ENCODE peak calls at places on chromosomes 12 and 14, in eight cellular contexts. W is HCT116, D is MM.1S, R is hepatocyte, V is PC-3, U is GM23338, H is neural progenitor cell, L is SK-N-SH. X is an unnamed sample.

GRCh38 chr12:6533653-6534157 is 612 bp upstream of the GAPDH start:
- DNase-seq in U (peak; percentile 94), D (peak; percentile 93), W (peak; percentile 76), V (peak; percentile 83), R (peak; percentile 88), H (peak; percentile 95), L (peak; percentile 87), X (peak; percentile 94)

GRCh38 chr12:16076553-16076952 is 165.4 kb downstream of the DERA start:
- DNase-seq in W (peak; percentile 29), L (peak; percentile 17), R (peak; percentile 41), D (peak; percentile 58), U (peak; percentile 78), V (peak; percentile 66), H (peak; percentile 72), X (peak; percentile 55)

GRCh38 chr12:23662966-23663365 is 286.5 kb downstream of the SOX5 start:
- DNase-seq in V (no peak), H (no peak), W (no peak), R (no peak), U (no peak), D (no peak), L (no peak), X (no peak)

GRCh38 chr14:55416866-55417265 is 5.2 kb upstream of the ATG14 start:
- DNase-seq in W (peak; percentile 53), H (peak; percentile 66), R (peak; percentile 34), U (peak; percentile 80), V (peak; percentile 82), L (no peak), D (peak; percentile 48), X (peak; percentile 24)

GRCh38 chr12:77102691-77103090 is 37.3 kb upstream of the E2F7 start:
- DNase-seq in H (no peak), D (no peak), U (no peak), W (peak; percentile 19), L (no peak), V (peak; percentile 81), R (no peak), X (no peak)

GRCh38 chr14:75915063-75915462 is 66.7 kb downstream of the TGFB3 start:
- DNase-seq in H (no peak), D (no peak), V (no peak), U (no peak), W (no peak), R (no peak), L (no peak), X (no peak)

GRCh38 chr12:16150290-16150689 is 127.2 kb downstream of the SLC15A5 start:
- DNase-seq in L (no peak), H (no peak), U (no peak), W (no peak), D (no peak), R (no peak), V (no peak), X (no peak)

GRCh38 chr14:64823305-64823985 is 56.3 kb downstream of the SPTB start:
- DNase-seq in D (peak; percentile 46), L (peak; percentile 89), W (peak; percentile 38), R (peak; percentile 91), U (peak; percentile 90), H (peak; percentile 86), V (peak; percentile 83), X (peak; percentile 60)

GRCh38 chr12:120649442-120650248 is 9.2 kb downstream of the CABP1 start:
- DNase-seq in D (no peak), H (peak; percentile 68), R (peak; percentile 22), V (no peak), W (no peak), L (peak; percentile 78), U (peak; percentile 40), X (no peak)

GRCh38 chr12:67943295-67943892 is 45.9 kb upstream of the IFNG-AS1 start:
- DNase-seq in V (peak; percentile 90), R (peak; percentile 85), W (peak; percentile 39), L (peak; percentile 48), D (peak; percentile 83), H (peak; percentile 80), U (peak; percentile 80), X (peak; percentile 83)

GRCh38 chr12:117818400-117818799 is 150.4 kb downstream of the KSR2 start:
- DNase-seq in U (no peak), D (no peak), L (no peak), R (no peak), V (peak; percentile 10), W (no peak), H (peak; percentile 71), X (no peak)

GRCh38 chr12:71216725-71217579 is 59.2 kb upstream of the TSPAN8 start:
- DNase-seq in U (peak; percentile 31), W (peak; percentile 55), V (peak; percentile 82), H (peak; percentile 35), R (peak; percentile 41), D (peak; percentile 54), L (peak; percentile 13), X (peak; percentile 15)
- TF ChIP-seq CTCF in U (peak; percentile 78), W (peak; percentile 70), V (peak; percentile 85), H (peak; percentile 57), R (peak; percentile 58), D (peak; percentile 65), L (peak; percentile 54), X (peak; percentile 73)

DNA sequence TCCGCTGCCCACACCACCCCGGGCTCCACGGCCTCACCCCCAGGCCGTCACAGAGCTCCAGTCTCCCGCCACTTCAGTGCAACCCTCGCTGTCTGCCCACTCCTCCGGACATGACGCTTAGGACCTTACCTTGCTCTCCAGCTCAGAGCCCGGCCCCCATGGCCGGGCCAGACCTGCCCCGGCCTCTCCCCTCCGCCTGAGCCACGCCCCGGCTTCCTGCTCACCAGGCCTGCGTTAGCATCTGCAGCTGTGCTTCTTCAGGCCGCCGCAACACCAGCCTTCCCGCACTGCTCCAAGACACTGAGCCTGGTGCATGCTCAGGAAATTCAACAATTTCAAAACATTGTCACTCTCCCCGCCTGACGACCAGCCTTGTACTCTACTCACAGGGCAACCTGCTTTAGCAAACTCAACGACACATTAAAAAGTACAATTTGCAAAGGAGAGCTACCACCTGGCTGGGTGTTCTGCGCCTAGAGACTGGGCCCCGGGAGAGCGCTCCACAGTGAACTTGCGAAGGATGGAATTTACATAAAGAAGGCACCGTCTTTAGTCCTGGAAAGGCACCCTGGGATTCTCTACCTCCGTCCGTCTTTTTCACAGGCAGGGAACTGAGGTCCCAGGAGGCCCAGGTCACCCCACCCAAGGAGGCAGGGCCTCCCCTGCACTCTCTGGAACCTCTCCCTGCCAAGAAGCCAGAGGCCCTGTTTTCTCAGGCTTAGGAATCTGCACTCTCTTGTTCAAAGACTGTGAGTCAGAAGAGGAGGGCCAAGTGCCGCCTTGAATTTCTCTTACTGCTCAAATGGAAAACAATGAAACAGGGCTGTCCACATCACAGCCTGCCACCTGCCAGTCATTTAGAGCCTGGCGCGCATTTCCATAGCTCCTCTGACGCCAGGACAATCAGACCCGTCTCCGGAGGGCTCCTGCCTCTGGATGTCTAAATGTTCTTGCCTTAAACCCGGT is 51.3 kb downstream of the STX2 start:
- DNase-seq in W (no peak), L (no peak), H (peak; percentile 76), R (no peak), U (peak; percentile 79), V (no peak), D (no peak), X (no peak)
- TF ChIP-seq EZH2phosphoT487 in W (no peak), L (no peak), H (no peak), R (no peak), U (no peak), V (no peak), D (no peak), X (no peak)

DNA sequence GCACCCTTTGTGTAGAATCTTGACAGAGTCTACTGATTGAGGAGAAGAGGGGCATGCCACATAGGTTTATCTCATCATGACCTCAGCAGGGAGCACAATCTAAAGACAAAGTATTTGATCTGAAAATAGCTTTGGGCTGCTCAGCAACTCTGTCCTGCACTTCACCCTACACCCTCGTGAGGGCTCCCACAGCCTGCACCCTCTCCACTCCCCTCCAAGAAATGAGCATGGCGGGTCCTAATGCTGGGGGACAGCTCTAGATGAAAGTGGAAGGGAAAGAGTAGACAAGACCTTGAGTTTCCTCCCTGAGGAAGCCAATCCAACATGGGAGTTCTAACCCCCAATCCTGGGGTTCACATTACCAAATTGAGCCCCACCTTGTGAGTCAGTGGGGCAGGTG is 10.7 kb upstream of the KRT5 start:
- DNase-seq in H (no peak), L (no peak), V (no peak), W (no peak), D (no peak), R (no peak), U (no peak), X (no peak)
- TF ChIP-seq CTCF in H (no peak), L (no peak), V (no peak), W (no peak), D (no peak), R (no peak), U (no peak), X (peak; percentile 24)

GRCh38 chr12:101536069-101536674 is 58.6 kb upstream of the MYBPC1 start:
- DNase-seq in D (no peak), R (no peak), W (no peak), U (no peak), V (no peak), H (no peak), L (no peak), X (no peak)
- TF ChIP-seq EZH2phosphoT487 in D (no peak), R (no peak), W (no peak), U (no peak), V (no peak), H (no peak), L (no peak), X (no peak)

DNA sequence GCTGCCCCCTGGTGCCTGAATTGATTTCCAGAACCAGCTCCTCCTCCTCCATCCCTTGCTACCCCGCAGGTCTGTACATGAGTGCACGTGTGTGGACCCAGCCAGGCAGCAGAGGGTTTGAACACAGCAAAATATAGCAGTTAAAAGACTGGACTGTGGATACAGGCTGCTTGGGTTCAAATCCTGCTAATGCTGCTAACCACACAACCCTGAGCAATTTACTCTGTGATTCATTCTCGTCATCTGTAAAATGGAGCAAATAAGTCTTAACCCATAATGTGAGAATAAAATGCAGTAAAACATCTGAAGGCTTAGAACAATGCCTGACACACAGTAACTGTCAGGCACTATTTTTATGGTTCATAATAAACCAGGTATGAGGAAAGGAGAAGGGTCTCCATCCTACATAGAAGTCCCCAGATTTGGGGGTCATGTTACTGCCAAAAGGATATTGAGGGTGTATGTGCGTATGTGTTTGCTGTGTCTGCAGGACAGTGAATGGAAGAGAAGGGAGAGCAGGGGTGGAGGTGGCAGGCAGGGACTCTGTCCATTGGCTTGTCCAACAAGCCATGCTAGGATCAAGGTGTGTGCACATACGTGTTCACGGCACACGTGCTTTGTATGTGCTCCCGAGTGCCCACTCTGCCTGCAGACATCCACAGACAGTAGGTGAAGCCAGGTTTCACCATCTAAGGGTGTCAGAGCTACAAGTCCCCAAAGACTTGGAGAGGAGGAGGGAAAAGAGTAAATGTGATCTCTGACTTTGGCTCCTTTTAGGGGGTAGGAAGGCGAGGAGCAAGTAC is 1.5 kb upstream of the STAT6 start:
- DNase-seq in U (no peak), D (peak; percentile 82), V (no peak), H (no peak), R (no peak), W (no peak), L (no peak), X (no peak)
- TF ChIP-seq CTCF in U (peak; percentile 98), D (peak; percentile 80), V (peak; percentile 91), H (peak; percentile 89), R (peak; percentile 96), W (no peak), L (peak; percentile 95), X (peak; percentile 94)

GRCh38 chr12:64824500-64825142 is at the start of gene TBC1D30:
- DNase-seq in R (peak; percentile 37), L (peak; percentile 80), W (no peak), H (peak; percentile 72), V (peak; percentile 52), D (peak; percentile 77), U (peak; percentile 58), X (no peak)
- TF ChIP-seq EZH2phosphoT487 in R (peak; percentile 21), L (no peak), W (no peak), H (peak; percentile 95), V (no peak), D (no peak), U (no peak), X (no peak)